ENCODE peak calls at places on chromosomes 13 and 19, in five cellular contexts. One of them, this sample, is unnamed. For H3K36me3, the result is how much of the 10 kb centered on the place peaks cover.

GRCh38 chr13:82088781-82089180 is 1747.9 kb upstream of the SPRY2 start:
- DNase-seq in ovary: no peak
- DNase-seq in neural progenitor cell: no peak
- DNase-seq in tibial artery: no peak
- DNase-seq in right lobe of liver: no peak
- DNase-seq in this sample: no peak

GRCh38 chr19:47430041-47430802 is 10.9 kb upstream of the MEIS3 start:
- DNase-seq in ovary: no peak
- DNase-seq in neural progenitor cell: peak
- DNase-seq in tibial artery: no peak
- DNase-seq in right lobe of liver: peak
- DNase-seq in this sample: peak

GRCh38 chr13:29859971-29860370 is 9.6 kb upstream of the UBL3 start:
- DNase-seq in ovary: no peak
- DNase-seq in neural progenitor cell: no peak
- DNase-seq in tibial artery: no peak
- DNase-seq in right lobe of liver: no peak
- DNase-seq in this sample: no peak

GRCh38 chr13:31968473-31968872 is 63.1 kb upstream of the FRY start:
- DNase-seq in ovary: no peak
- DNase-seq in neural progenitor cell: no peak
- DNase-seq in tibial artery: no peak
- DNase-seq in right lobe of liver: no peak
- DNase-seq in this sample: no peak

GRCh38 chr19:10292206-10292788 is 2.5 kb downstream of the ICAM5 start:
- DNase-seq in ovary: peak
- DNase-seq in neural progenitor cell: peak
- DNase-seq in tibial artery: peak
- DNase-seq in right lobe of liver: peak
- DNase-seq in this sample: peak

GRCh38 chr19:45098521-45099464 is 5.8 kb downstream of the PPP1R37 start:
- DNase-seq in ovary: peak
- DNase-seq in neural progenitor cell: no peak
- DNase-seq in tibial artery: no peak
- DNase-seq in right lobe of liver: no peak
- DNase-seq in this sample: no peak

GRCh38 chr13:40565282-40566148 is 100.9 kb downstream of the FOXO1 start:
- DNase-seq in ovary: no peak
- DNase-seq in neural progenitor cell: no peak
- DNase-seq in tibial artery: no peak
- DNase-seq in right lobe of liver: no peak
- DNase-seq in this sample: no peak

GRCh38 chr19:41223431-41224234 is 4.6 kb downstream of the AXL start:
- DNase-seq in ovary: no peak
- DNase-seq in neural progenitor cell: peak
- DNase-seq in tibial artery: peak
- DNase-seq in right lobe of liver: no peak
- DNase-seq in this sample: no peak

GRCh38 chr19:4755459-4755858 is 31.8 kb upstream of the DPP9 start:
- DNase-seq in ovary: no peak
- DNase-seq in neural progenitor cell: no peak
- DNase-seq in tibial artery: no peak
- DNase-seq in right lobe of liver: no peak
- DNase-seq in this sample: no peak

GRCh38 chr19:44113784-44114390 is 688 bp downstream of the ZNF225 start:
- DNase-seq in ovary: no peak
- DNase-seq in neural progenitor cell: peak
- DNase-seq in tibial artery: no peak
- DNase-seq in right lobe of liver: peak
- DNase-seq in this sample: no peak

GRCh38 chr13:102582256-102582655 is 14.5 kb upstream of the TPP2 start:
- DNase-seq in ovary: no peak
- DNase-seq in neural progenitor cell: no peak
- DNase-seq in tibial artery: no peak
- DNase-seq in right lobe of liver: no peak
- DNase-seq in this sample: no peak

GRCh38 chr13:43687038-43687437 is 99.7 kb downstream of the ENOX1 start:
- DNase-seq in ovary: no peak
- DNase-seq in neural progenitor cell: no peak
- DNase-seq in tibial artery: no peak
- DNase-seq in right lobe of liver: no peak
- DNase-seq in this sample: no peak

GRCh38 chr19:28492616-28493015 is 720.3 kb downstream of the UQCRFS1 start:
- DNase-seq in ovary: no peak
- DNase-seq in neural progenitor cell: no peak
- DNase-seq in tibial artery: no peak
- DNase-seq in right lobe of liver: no peak
- DNase-seq in this sample: no peak

GRCh38 chr13:83825676-83826075 is 56.6 kb downstream of the SLITRK1 start:
- DNase-seq in ovary: no peak
- DNase-seq in neural progenitor cell: no peak
- DNase-seq in tibial artery: no peak
- DNase-seq in right lobe of liver: no peak
- DNase-seq in this sample: no peak

GRCh38 chr19:6204866-6205723 is 69.6 kb downstream of the ACSBG2 start:
- DNase-seq in ovary: no peak
- DNase-seq in neural progenitor cell: no peak
- DNase-seq in tibial artery: peak
- DNase-seq in right lobe of liver: no peak
- DNase-seq in this sample: no peak

GRCh38 chr19:8577247-8577646 is at the start of gene MYO1F:
- DNase-seq in ovary: no peak
- DNase-seq in neural progenitor cell: no peak
- DNase-seq in tibial artery: peak
- DNase-seq in right lobe of liver: peak
- DNase-seq in this sample: peak
- H3K4me3 ChIP-seq in ovary: no peak
- H3K4me3 ChIP-seq in neural progenitor cell: no peak
- H3K4me3 ChIP-seq in tibial artery: peak
- H3K4me3 ChIP-seq in right lobe of liver: peak
- H3K4me3 ChIP-seq in this sample: peak

DNA sequence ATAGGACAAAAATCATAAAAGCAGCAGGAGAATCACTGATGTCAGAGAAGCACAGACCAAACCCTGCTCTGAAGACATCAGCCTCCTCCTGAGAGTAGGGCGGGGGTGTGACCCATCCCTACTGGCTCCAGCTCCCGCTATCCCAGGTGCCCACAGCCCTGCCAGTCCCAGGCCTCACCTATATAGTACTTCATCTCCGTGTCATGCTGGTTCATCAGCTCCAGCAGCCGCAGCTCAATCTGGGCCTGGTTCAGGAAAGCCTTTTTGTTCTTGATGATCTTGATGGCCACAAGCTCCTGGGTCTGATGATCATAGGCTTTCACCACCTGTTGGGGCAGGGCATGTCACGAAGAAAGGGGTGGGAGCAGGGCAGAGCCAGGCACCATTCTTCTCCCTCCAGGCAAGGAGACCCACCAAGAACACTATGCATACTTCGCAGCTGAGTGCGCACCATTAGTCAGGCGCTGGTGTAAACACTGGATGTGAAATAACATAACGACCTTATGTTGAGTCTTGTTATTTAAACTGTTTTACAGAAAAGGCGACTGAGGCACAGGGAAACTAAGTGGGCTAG is 4.2 kb downstream of the DYRK1B start:
- DNase-seq in ovary: no peak
- DNase-seq in neural progenitor cell: no peak
- DNase-seq in tibial artery: no peak
- DNase-seq in right lobe of liver: no peak
- DNase-seq in this sample: no peak
- H3K36me3 ChIP-seq in ovary: under half
- H3K36me3 ChIP-seq in neural progenitor cell: under half
- H3K36me3 ChIP-seq in tibial artery: half or more
- H3K36me3 ChIP-seq in right lobe of liver: under half
- H3K36me3 ChIP-seq in this sample: under half

GRCh38 chr19:3055741-3056453 is 6.4 kb downstream of the TLE5 start:
- DNase-seq in ovary: peak
- DNase-seq in neural progenitor cell: no peak
- DNase-seq in tibial artery: no peak
- DNase-seq in right lobe of liver: no peak
- DNase-seq in this sample: no peak

GRCh38 chr19:3053780-3054179 is 8.5 kb downstream of the TLE5 start:
- DNase-seq in ovary: no peak
- DNase-seq in neural progenitor cell: no peak
- DNase-seq in tibial artery: no peak
- DNase-seq in right lobe of liver: no peak
- DNase-seq in this sample: no peak

GRCh38 chr19:3054972-3055740 is 7.1 kb downstream of the TLE5 start:
- DNase-seq in ovary: no peak
- DNase-seq in neural progenitor cell: no peak
- DNase-seq in tibial artery: no peak
- DNase-seq in right lobe of liver: no peak
- DNase-seq in this sample: no peak

GRCh38 chr19:3053218-3053621 is 9.1 kb downstream of the TLE5 start:
- DNase-seq in ovary: no peak
- DNase-seq in neural progenitor cell: no peak
- DNase-seq in tibial artery: no peak
- DNase-seq in right lobe of liver: no peak
- DNase-seq in this sample: no peak

GRCh38 chr19:3054265-3054971 is 7.9 kb downstream of the TLE5 start:
- DNase-seq in ovary: no peak
- DNase-seq in neural progenitor cell: no peak
- DNase-seq in tibial artery: no peak
- DNase-seq in right lobe of liver: no peak
- DNase-seq in this sample: no peak
- TF ChIP-seq CTCF in ovary: no peak
- TF ChIP-seq CTCF in neural progenitor cell: no peak
- TF ChIP-seq CTCF in tibial artery: no peak
- TF ChIP-seq CTCF in right lobe of liver: no peak
- TF ChIP-seq CTCF in this sample: no peak

DNA sequence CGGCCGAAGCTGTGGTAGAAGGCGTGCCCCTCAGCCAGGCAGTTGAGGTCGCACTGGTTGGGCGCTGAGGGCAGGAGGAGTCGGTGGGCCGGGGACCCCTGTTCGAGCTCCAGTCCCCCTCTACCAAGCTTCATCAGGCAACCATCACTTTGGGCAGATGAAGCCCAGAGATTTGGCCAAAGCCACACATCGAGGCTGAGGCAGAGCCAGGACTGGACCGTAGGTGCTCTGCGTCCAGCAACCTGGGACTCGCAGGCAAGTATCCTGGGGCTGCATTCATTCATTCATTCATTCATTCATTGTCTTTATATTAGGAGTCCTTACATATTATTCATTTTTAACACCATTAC is 4.3 kb downstream of the ADAMTSL5 start:
- DNase-seq in ovary: no peak
- DNase-seq in neural progenitor cell: no peak
- DNase-seq in tibial artery: no peak
- DNase-seq in right lobe of liver: no peak
- DNase-seq in this sample: no peak
- H3K4me3 ChIP-seq in ovary: peak
- H3K4me3 ChIP-seq in neural progenitor cell: peak
- H3K4me3 ChIP-seq in tibial artery: peak
- H3K4me3 ChIP-seq in right lobe of liver: peak
- H3K4me3 ChIP-seq in this sample: no peak

GRCh38 chr13:114015608-114016295 is 41.9 kb upstream of the C13orf46 start:
- DNase-seq in ovary: no peak
- DNase-seq in neural progenitor cell: no peak
- DNase-seq in tibial artery: no peak
- DNase-seq in right lobe of liver: no peak
- DNase-seq in this sample: no peak

GRCh38 chr13:114016321-114017027 is 42.6 kb upstream of the C13orf46 start:
- DNase-seq in ovary: no peak
- DNase-seq in neural progenitor cell: no peak
- DNase-seq in tibial artery: no peak
- DNase-seq in right lobe of liver: no peak
- DNase-seq in this sample: no peak

GRCh38 chr13:114013336-114013735 is 39.5 kb upstream of the C13orf46 start:
- DNase-seq in ovary: no peak
- DNase-seq in neural progenitor cell: no peak
- DNase-seq in tibial artery: no peak
- DNase-seq in right lobe of liver: no peak
- DNase-seq in this sample: no peak

GRCh38 chr13:114013952-114014629 is 40.2 kb upstream of the C13orf46 start:
- DNase-seq in ovary: no peak
- DNase-seq in neural progenitor cell: no peak
- DNase-seq in tibial artery: no peak
- DNase-seq in right lobe of liver: no peak
- DNase-seq in this sample: no peak

DNA sequence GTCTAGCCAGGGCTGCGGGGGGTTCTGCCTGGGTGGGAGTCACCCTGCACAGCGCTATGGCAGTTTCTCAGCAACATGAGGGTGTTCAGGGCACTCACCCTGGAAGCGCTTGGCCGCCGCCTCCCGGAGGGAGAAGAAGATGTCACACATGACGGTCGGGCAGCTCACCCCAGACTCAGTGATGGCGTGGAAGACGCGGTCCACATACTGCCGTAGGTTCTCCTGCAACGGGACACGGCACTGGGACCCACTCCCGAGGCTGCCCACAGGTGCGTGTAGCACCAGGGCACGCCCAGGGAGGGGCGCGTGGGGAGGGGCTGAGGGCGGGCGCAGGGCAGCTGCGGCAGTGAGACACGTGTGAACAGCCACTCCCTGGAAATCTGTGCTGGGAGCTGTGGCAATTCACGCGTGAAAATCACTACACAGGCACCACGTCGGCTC is 41.3 kb upstream of the C13orf46 start:
- DNase-seq in ovary: no peak
- DNase-seq in neural progenitor cell: no peak
- DNase-seq in tibial artery: no peak
- DNase-seq in right lobe of liver: no peak
- DNase-seq in this sample: no peak
- H3K36me3 ChIP-seq in ovary: under half
- H3K36me3 ChIP-seq in neural progenitor cell: under half
- H3K36me3 ChIP-seq in tibial artery: half or more
- H3K36me3 ChIP-seq in right lobe of liver: under half
- H3K36me3 ChIP-seq in this sample: under half

DNA sequence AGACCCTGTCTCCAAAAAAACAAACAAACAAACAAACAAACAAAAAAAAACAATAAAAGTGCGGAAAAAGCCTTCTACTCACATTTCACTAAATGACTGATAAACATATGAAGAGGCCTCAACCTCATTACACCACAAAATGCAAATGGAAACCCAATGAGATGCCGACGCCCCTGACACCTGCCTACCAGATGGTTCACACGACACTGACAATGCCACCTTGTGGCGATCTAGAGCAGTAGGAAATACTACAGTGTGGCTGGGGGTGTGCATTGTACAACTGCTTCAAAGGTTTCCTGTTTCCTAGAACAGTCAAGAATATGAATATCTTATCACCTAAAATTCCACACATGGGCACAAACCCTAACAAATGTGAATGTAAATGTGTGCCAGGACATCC is 14.0 kb downstream of the SCGB2B2 start:
- DNase-seq in ovary: no peak
- DNase-seq in neural progenitor cell: peak
- DNase-seq in tibial artery: no peak
- DNase-seq in right lobe of liver: no peak
- DNase-seq in this sample: no peak
- TF ChIP-seq CTCF in ovary: no peak
- TF ChIP-seq CTCF in neural progenitor cell: peak
- TF ChIP-seq CTCF in tibial artery: no peak
- TF ChIP-seq CTCF in right lobe of liver: peak
- TF ChIP-seq CTCF in this sample: peak